ENCODE peak calls at places on chromosomes 7 and 10, in five cellular contexts. R, T, F, X and C are unnamed samples.

GRCh38 chr10:4867520-4868356 is 41.7 kb downstream of the AKR1E2 start:
- DNase-seq in F (no peak), X (no peak), T (no peak), R (no peak), C (no peak)

GRCh38 chr10:93006435-93007039 is 54.1 kb upstream of the CYP26C1 start:
- DNase-seq in R (no peak), T (peak; percentile 63), X (peak; percentile 61), F (no peak), C (no peak)

GRCh38 chr7:120190566-120190965 is 82.4 kb upstream of the KCND2 start:
- DNase-seq in T (no peak), F (no peak), R (no peak), X (no peak), C (no peak)

GRCh38 chr7:149859881-149860280 is 13.9 kb upstream of the ATP6V0E2 start:
- DNase-seq in X (no peak), F (no peak), R (no peak), T (no peak), C (no peak)

GRCh38 chr10:78532480-78533046 is 498.9 kb downstream of the RPS24 start:
- DNase-seq in R (no peak), T (no peak), X (no peak), F (no peak), C (no peak)

GRCh38 chr7:151727579-151728285 is 149.2 kb downstream of the PRKAG2 start:
- DNase-seq in X (peak; percentile 100), F (no peak), R (peak; percentile 41), T (peak; percentile 93), C (peak; percentile 43)

GRCh38 chr7:7265676-7266075 is 83.3 kb downstream of the C1GALT1 start:
- DNase-seq in T (no peak), X (no peak), R (no peak), F (no peak), C (no peak)

GRCh38 chr7:107294182-107294581 is 125.4 kb downstream of the HBP1 start:
- DNase-seq in X (no peak), T (no peak), R (no peak), F (no peak), C (no peak)

GRCh38 chr7:125695631-125696030 is 766.0 kb upstream of the POT1 start:
- DNase-seq in T (no peak), X (no peak), F (no peak), R (no peak), C (no peak)

GRCh38 chr7:143375298-143376034 is 5.7 kb upstream of the ZYX start:
- DNase-seq in R (no peak), T (no peak), F (no peak), X (no peak), C (no peak)

GRCh38 chr10:133390597-133391248 is 3.2 kb upstream of the MTG1 start:
- DNase-seq in X (no peak), F (no peak), R (no peak), T (no peak), C (no peak)

GRCh38 chr10:46018453-46019169 is 11.8 kb downstream of the NCOA4 start:
- DNase-seq in R (no peak), X (no peak), F (no peak), T (no peak), C (no peak)

GRCh38 chr10:99285846-99286245 is 43.3 kb upstream of the CNNM1 start:
- DNase-seq in T (no peak), X (no peak), R (no peak), F (no peak), C (no peak)

GRCh38 chr10:74514322-74514721 is 312.1 kb upstream of the KAT6B start:
- DNase-seq in T (no peak), F (no peak), X (no peak), R (no peak), C (no peak)

GRCh38 chr10:58137813-58138212 is 129.9 kb downstream of the IPMK start:
- DNase-seq in F (peak; percentile 16), X (no peak), T (peak; percentile 87), R (no peak), C (no peak)

GRCh38 chr10:118102116-118102515 is 55.4 kb upstream of the RAB11FIP2 start:
- DNase-seq in X (no peak), F (no peak), R (no peak), T (no peak), C (no peak)

GRCh38 chr7:140300263-140301131 is 97.8 kb downstream of the SLC37A3 start:
- DNase-seq in R (no peak), X (no peak), T (no peak), F (no peak), C (no peak)

GRCh38 chr10:102347236-102347828 is 48.2 kb upstream of the NFKB2 start:
- DNase-seq in T (peak; percentile 64), F (peak; percentile 1), X (peak; percentile 81), R (no peak), C (no peak)

GRCh38 chr7:47460251-47460989 is 121.5 kb downstream of the TNS3 start:
- DNase-seq in F (peak; percentile 92), T (peak; percentile 40), X (no peak), R (no peak), C (no peak)